ENCODE peak calls at places on chromosomes 7 and 10, in ten cellular contexts. D is IMR-90, O is NB4, Z is A549, B is Peyer's patch, G is thyroid gland, E is uterus, C is HCT116, W is esophagus squamous epithelium, V is tibial nerve. R is an unnamed sample.

GRCh38 chr7:9407816-9408215 is 974.4 kb downstream of the NXPH1 start:
- DNase-seq in E (no peak), W (no peak), D (no peak), Z (no peak), G (no peak), B (no peak), O (peak; percentile 16), V (no peak), C (no peak), R (no peak)

GRCh38 chr7:127396184-127396583 is 3.7 kb upstream of the ZNF800 start:
- DNase-seq in D (no peak), V (no peak), E (no peak), B (no peak), W (no peak), Z (peak; percentile 9), C (no peak), G (peak; percentile 16), O (peak; percentile 53), R (no peak)

GRCh38 chr7:135929692-135930091 is 47.5 kb downstream of the MTPN start:
- DNase-seq in O (no peak), Z (no peak), G (no peak), D (no peak), C (no peak), W (no peak), E (no peak), V (no peak), B (no peak), R (no peak)

GRCh38 chr7:4006687-4007086 is 675.4 kb upstream of the FOXK1 start:
- DNase-seq in D (no peak), G (no peak), W (no peak), E (no peak), O (no peak), C (no peak), Z (no peak), V (no peak), B (no peak), R (no peak)

GRCh38 chr7:50842061-50842460 is 59.4 kb upstream of the GRB10 start:
- DNase-seq in O (no peak), W (no peak), B (no peak), V (no peak), E (no peak), C (no peak), Z (no peak), G (no peak), D (no peak), R (no peak)

GRCh38 chr10:30862486-30862885 is 169.2 kb downstream of the ZNF438 start:
- DNase-seq in W (no peak), G (no peak), V (no peak), B (no peak), E (no peak), D (peak; percentile 92), Z (no peak), O (peak; percentile 90), C (no peak), R (no peak)

GRCh38 chr7:74405191-74405898 is 48.4 kb upstream of the GTF2IRD1 start:
- DNase-seq in O (peak; percentile 97), Z (peak; percentile 47), D (no peak), C (no peak), B (no peak), W (no peak), V (no peak), G (peak; percentile 81), E (no peak), R (no peak)

GRCh38 chr10:7406712-7407333 is 4.0 kb downstream of the SFMBT2 start:
- DNase-seq in G (no peak), V (no peak), Z (no peak), B (no peak), D (no peak), E (peak; percentile 43), W (no peak), O (peak; percentile 43), C (no peak), R (peak; percentile 66)

GRCh38 chr7:92841192-92841591 is 4.8 kb upstream of the CDK6 start:
- DNase-seq in G (no peak), Z (no peak), E (no peak), B (no peak), W (no peak), C (no peak), O (no peak), V (no peak), D (peak; percentile 29), R (no peak)

GRCh38 chr10:34826221-34826620 is 11.1 kb upstream of the PARD3 start:
- DNase-seq in B (no peak), G (peak; percentile 5), E (no peak), O (no peak), D (no peak), W (no peak), C (peak; percentile 48), Z (no peak), V (no peak), R (no peak)
- TF ChIP-seq CTCF in B (no peak), G (no peak), E (no peak), O (no peak), D (no peak), W (no peak), C (peak; percentile 69), Z (no peak), V (no peak), R (no peak)

GRCh38 chr7:151423936-151424335 is 14.1 kb upstream of the WDR86 start:
- DNase-seq in B (no peak), D (no peak), Z (no peak), C (no peak), V (no peak), G (no peak), E (peak; percentile 8), W (no peak), O (no peak), R (no peak)

GRCh38 chr7:151420144-151420543 is 10.3 kb upstream of the WDR86 start:
- DNase-seq in B (no peak), V (no peak), O (no peak), E (no peak), W (no peak), Z (no peak), G (no peak), C (no peak), D (peak; percentile 12), R (no peak)

GRCh38 chr7:151424799-151425198 is 15.0 kb upstream of the WDR86 start:
- DNase-seq in V (no peak), O (no peak), W (no peak), Z (no peak), D (peak; percentile 52), G (no peak), B (no peak), C (no peak), E (no peak), R (no peak)

GRCh38 chr7:151423226-151423625 is 13.4 kb upstream of the WDR86 start:
- DNase-seq in D (no peak), C (no peak), O (no peak), V (no peak), G (peak; percentile 52), Z (no peak), E (no peak), B (no peak), W (no peak), R (no peak)

DNA sequence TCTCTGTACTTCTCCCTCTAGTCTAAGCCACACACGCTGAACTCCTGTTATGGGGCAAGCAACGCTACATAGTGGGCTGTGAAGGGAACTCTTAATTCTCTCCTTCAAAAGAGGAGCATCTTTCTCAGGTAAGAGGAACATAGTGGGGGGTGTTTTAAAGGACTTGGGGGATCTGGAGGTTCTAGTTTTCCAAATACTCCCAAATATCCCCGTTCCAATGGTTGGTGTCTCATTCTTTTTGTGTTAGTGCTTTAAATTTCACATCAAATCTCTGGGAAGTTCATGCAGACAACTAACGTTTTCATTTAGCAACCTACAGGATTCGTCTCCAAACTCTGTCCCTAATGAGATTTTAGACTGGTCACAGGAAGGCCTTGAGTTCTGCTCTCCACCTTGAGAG is 12.4 kb upstream of the WDR86 start:
- DNase-seq in C (no peak), D (no peak), B (no peak), V (no peak), E (no peak), G (no peak), W (no peak), Z (no peak), O (no peak), R (no peak)
- H3K4me3 ChIP-seq in C (no peak overlapping the region), D (no peak overlapping the region), B (no peak overlapping the region), V (no peak overlapping the region), E (no peak overlapping the region), G (no peak overlapping the region), W (no peak overlapping the region), Z (no peak overlapping the region), O (no peak overlapping the region), R (no peak overlapping the region)

GRCh38 chr7:79398145-79398749 is 55.2 kb downstream of the MAGI2 start:
- DNase-seq in D (no peak), E (no peak), O (no peak), Z (no peak), W (no peak), C (no peak), G (no peak), V (no peak), B (no peak), R (no peak)
- TF ChIP-seq POLR2A in D (no peak), E (no peak), O (no peak), Z (no peak), W (no peak), C (no peak), G (no peak), V (no peak), B (no peak), R (no peak)

GRCh38 chr7:46685051-46685450 is 764.0 kb upstream of the IGFBP3 start:
- DNase-seq in B (no peak), E (no peak), D (no peak), Z (no peak), V (no peak), G (no peak), C (no peak), W (no peak), O (peak; percentile 9), R (no peak)

GRCh38 chr7:46682841-46683624 is 762.0 kb upstream of the IGFBP3 start:
- DNase-seq in V (no peak), C (no peak), O (no peak), W (no peak), G (no peak), E (no peak), B (no peak), D (peak; percentile 3), Z (no peak), R (no peak)

GRCh38 chr7:46679671-46680070 is 758.6 kb upstream of the IGFBP3 start:
- DNase-seq in G (no peak), B (no peak), D (no peak), V (no peak), W (no peak), E (no peak), O (no peak), C (no peak), Z (no peak), R (no peak)

GRCh38 chr7:46680147-46680546 is 759.1 kb upstream of the IGFBP3 start:
- DNase-seq in W (no peak), Z (no peak), C (no peak), G (peak; percentile 27), V (no peak), B (no peak), O (no peak), D (peak; percentile 27), E (no peak), R (no peak)

DNA sequence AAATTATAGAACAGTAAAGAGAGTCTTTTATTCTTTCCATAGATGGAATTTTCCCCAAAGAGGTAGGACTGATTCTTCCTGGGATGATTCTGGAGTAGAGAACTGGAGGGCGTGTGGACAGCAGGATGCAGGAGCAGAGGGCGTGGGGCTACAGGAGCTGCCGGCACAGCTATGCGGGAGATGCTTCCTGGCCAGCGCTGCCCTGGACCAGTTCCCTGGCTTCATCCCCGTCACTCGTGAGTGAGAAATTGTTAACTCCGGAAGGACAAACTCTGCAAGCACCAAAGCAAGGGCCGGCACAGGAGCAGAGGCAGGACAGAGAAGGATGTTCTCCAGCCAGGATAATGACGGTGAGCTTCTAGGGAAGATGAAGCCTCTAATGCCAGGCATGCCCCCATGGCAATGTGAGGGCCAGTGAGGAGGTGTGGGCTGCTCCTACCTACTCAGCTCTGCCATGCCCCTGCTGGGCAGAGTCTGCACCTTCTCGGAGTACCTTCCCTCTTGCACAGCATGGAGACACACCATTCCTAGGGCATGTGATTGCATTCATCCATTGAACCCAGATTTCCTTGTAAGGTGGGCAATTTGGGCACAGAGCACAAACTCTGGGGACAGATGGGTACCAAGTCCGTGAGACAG is 760.9 kb upstream of the IGFBP3 start:
- DNase-seq in Z (no peak), C (no peak), E (peak; percentile 34), V (no peak), O (no peak), W (no peak), D (no peak), G (no peak), B (no peak), R (peak; percentile 16)
- TF ChIP-seq CTCF in Z (no peak), C (peak; percentile 25), E (no peak), V (no peak), O (no peak), W (no peak), D (no peak), G (no peak), B (no peak), R (no peak)